ENCODE peak calls at places on chromosomes 11 and 22, in nine cellular contexts. B is adipocyte, Y is neural progenitor cell, H is HepG2, P is fibroblast of lung, T is transverse colon, A is foreskin fibroblast, R is cardiac muscle cell, Z is aorta. N is an unnamed sample.

GRCh38 chr11:132024587-132025295 is 654.3 kb downstream of the NTM start:
- DNase-seq in B (peak), Y (no peak), H (no peak), P (peak), T (no peak), A (peak), R (peak), Z (no peak), N (no peak)

GRCh38 chr11:30342736-30343166 is 19.8 kb downstream of the ARL14EP start:
- DNase-seq in B (no peak), Y (no peak), H (no peak), P (no peak), T (peak), A (no peak), R (no peak), Z (no peak), N (no peak)

GRCh38 chr11:20762112-20762511 is 92.7 kb downstream of the NELL1 start:
- DNase-seq in B (no peak), Y (peak), H (no peak), P (no peak), T (no peak), A (no peak), R (no peak), Z (no peak), N (no peak)

GRCh38 chr22:25134028-25134427 is 65.6 kb upstream of the CRYBB3 start:
- DNase-seq in B (no peak), Y (no peak), H (no peak), P (no peak), T (peak), A (no peak), R (no peak), Z (no peak), N (no peak)

GRCh38 chr11:111520565-111520964 is 6.0 kb downstream of the HOATZ start:
- DNase-seq in B (peak), Y (no peak), H (no peak), P (peak), T (no peak), A (no peak), R (peak), Z (no peak), N (no peak)

GRCh38 chr11:27309064-27309463 is 54.0 kb downstream of the CCDC34 start:
- DNase-seq in B (no peak), Y (no peak), H (no peak), P (no peak), T (no peak), A (no peak), R (peak), Z (no peak), N (no peak)

GRCh38 chr11:115698243-115698642 is 194.0 kb upstream of the CADM1 start:
- DNase-seq in B (no peak), Y (no peak), H (no peak), P (no peak), T (no peak), A (no peak), R (no peak), Z (no peak), N (no peak)

GRCh38 chr11:90332415-90332814 is 109.6 kb upstream of the CHORDC1 start:
- DNase-seq in B (no peak), Y (no peak), H (no peak), P (no peak), T (no peak), A (no peak), R (no peak), Z (no peak), N (no peak)

GRCh38 chr11:34028407-34028804 is 23.1 kb upstream of the CAPRIN1 start:
- DNase-seq in B (peak), Y (no peak), H (no peak), P (no peak), T (peak), A (peak), R (no peak), Z (peak), N (no peak)

GRCh38 chr11:10019906-10020682 is 273.9 kb downstream of the SBF2 start:
- DNase-seq in B (no peak), Y (no peak), H (peak), P (no peak), T (peak), A (no peak), R (no peak), Z (no peak), N (no peak)

GRCh38 chr11:2661173-2662023 is 38.4 kb downstream of the KCNQ1OT1 start:
- DNase-seq in B (no peak), Y (no peak), H (no peak), P (no peak), T (no peak), A (no peak), R (no peak), Z (no peak), N (no peak)

GRCh38 chr11:117528061-117528780 is 200.6 kb downstream of the CEP164 start:
- DNase-seq in B (no peak), Y (no peak), H (no peak), P (no peak), T (no peak), A (no peak), R (no peak), Z (no peak), N (no peak)

GRCh38 chr11:49208006-49208721 is at the start of gene FOLH1:
- DNase-seq in B (no peak), Y (no peak), H (no peak), P (peak), T (no peak), A (no peak), R (peak), Z (peak), N (peak)

GRCh38 chr11:113193894-113194293 is 120.5 kb upstream of the TTC12 start:
- DNase-seq in B (no peak), Y (no peak), H (no peak), P (peak), T (no peak), A (no peak), R (peak), Z (peak), N (no peak)

GRCh38 chr11:126355324-126355925 is at the start of gene ST3GAL4:
- DNase-seq in B (peak), Y (peak), H (peak), P (peak), T (peak), A (peak), R (peak), Z (peak), N (peak)

GRCh38 chr22:37279469-37279868 is 2.8 kb upstream of the CYTH4 start:
- DNase-seq in B (no peak), Y (peak), H (no peak), P (no peak), T (no peak), A (no peak), R (no peak), Z (no peak), N (no peak)

GRCh38 chr22:39534092-39534506 is 1.6 kb upstream of the RPS19BP1 start:
- DNase-seq in B (no peak), Y (no peak), H (peak), P (no peak), T (no peak), A (no peak), R (no peak), Z (no peak), N (no peak)

GRCh38 chr11:84437129-84438123 is 1151.3 kb upstream of the CCDC90B start:
- DNase-seq in B (no peak), Y (peak), H (peak), P (no peak), T (peak), A (no peak), R (no peak), Z (no peak), N (peak)

GRCh38 chr11:112498701-112499100 is 238.0 kb upstream of the PLET1 start:
- DNase-seq in B (no peak), Y (no peak), H (no peak), P (no peak), T (no peak), A (no peak), R (no peak), Z (no peak), N (no peak)

GRCh38 chr11:64607381-64608259 is 16.6 kb downstream of the SLC22A12 start:
- DNase-seq in B (no peak), Y (peak), H (no peak), P (peak), T (no peak), A (peak), R (peak), Z (no peak), N (peak)

GRCh38 chr11:45259607-45260006 is 26.5 kb downstream of the SYT13 start:
- DNase-seq in B (no peak), Y (no peak), H (peak), P (no peak), T (peak), A (peak), R (no peak), Z (peak), N (peak)

GRCh38 chr11:125724125-125724524 is 22.0 kb upstream of the PATE1 start:
- DNase-seq in B (peak), Y (peak), H (peak), P (peak), T (no peak), A (no peak), R (peak), Z (no peak), N (no peak)

GRCh38 chr11:118997627-118998387 is at the start of gene CENATAC:
- DNase-seq in B (peak), Y (peak), H (peak), P (peak), T (peak), A (peak), R (peak), Z (peak), N (peak)

GRCh38 chr11:118996926-118997626 is 862 bp upstream of the CENATAC start:
- DNase-seq in B (peak), Y (peak), H (peak), P (no peak), T (no peak), A (no peak), R (peak), Z (no peak), N (no peak)

GRCh38 chr11:118998388-118998717 is 415 bp downstream of the CENATAC start:
- DNase-seq in B (no peak), Y (no peak), H (no peak), P (no peak), T (peak), A (no peak), R (no peak), Z (no peak), N (no peak)

GRCh38 chr11:119000906-119001305 is 3.0 kb downstream of the CENATAC start:
- DNase-seq in B (peak), Y (no peak), H (no peak), P (no peak), T (no peak), A (peak), R (no peak), Z (no peak), N (no peak)

DNA sequence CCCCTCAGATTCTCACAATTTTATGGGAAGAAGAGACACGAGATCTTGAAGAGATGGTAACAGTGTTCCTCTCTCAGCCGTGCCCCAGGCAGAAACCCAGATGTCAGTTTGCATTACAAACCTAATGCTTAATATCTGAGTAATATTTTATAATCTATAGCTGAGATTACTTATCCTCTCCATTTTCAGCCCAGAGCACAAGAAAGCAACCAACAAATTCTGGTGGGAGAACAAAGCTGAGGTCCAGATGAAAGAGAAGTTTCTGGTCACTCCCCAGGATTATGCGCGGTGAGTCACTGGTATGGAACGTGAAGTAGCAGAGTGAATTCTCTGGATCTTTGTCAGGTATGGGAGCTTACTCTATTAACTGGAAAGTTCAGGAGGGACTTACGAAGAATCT is 884 bp downstream of the CENATAC start:
- DNase-seq in B (peak), Y (peak), H (peak), P (peak), T (no peak), A (peak), R (peak), Z (no peak), N (no peak)
- H3K4me3 ChIP-seq in B (peak), Y (peak), H (peak), P (peak), T (no peak), A (peak), R (peak), Z (peak), N (peak)

GRCh38 chr11:104965735-104966134 is 2.6 kb downstream of the CASP4 start:
- DNase-seq in B (no peak), Y (no peak), H (no peak), P (no peak), T (no peak), A (no peak), R (no peak), Z (no peak), N (no peak)

GRCh38 chr11:104968365-104968855 is at the start of gene CASP4:
- DNase-seq in B (peak), Y (no peak), H (peak), P (peak), T (peak), A (peak), R (peak), Z (no peak), N (no peak)

GRCh38 chr11:104968856-104969776 is 742 bp upstream of the CASP4 start:
- DNase-seq in B (peak), Y (peak), H (peak), P (peak), T (peak), A (no peak), R (peak), Z (peak), N (no peak)

GRCh38 chr11:104970756-104971155 is 2.4 kb upstream of the CASP4 start:
- DNase-seq in B (no peak), Y (no peak), H (no peak), P (no peak), T (no peak), A (no peak), R (no peak), Z (no peak), N (no peak)

DNA sequence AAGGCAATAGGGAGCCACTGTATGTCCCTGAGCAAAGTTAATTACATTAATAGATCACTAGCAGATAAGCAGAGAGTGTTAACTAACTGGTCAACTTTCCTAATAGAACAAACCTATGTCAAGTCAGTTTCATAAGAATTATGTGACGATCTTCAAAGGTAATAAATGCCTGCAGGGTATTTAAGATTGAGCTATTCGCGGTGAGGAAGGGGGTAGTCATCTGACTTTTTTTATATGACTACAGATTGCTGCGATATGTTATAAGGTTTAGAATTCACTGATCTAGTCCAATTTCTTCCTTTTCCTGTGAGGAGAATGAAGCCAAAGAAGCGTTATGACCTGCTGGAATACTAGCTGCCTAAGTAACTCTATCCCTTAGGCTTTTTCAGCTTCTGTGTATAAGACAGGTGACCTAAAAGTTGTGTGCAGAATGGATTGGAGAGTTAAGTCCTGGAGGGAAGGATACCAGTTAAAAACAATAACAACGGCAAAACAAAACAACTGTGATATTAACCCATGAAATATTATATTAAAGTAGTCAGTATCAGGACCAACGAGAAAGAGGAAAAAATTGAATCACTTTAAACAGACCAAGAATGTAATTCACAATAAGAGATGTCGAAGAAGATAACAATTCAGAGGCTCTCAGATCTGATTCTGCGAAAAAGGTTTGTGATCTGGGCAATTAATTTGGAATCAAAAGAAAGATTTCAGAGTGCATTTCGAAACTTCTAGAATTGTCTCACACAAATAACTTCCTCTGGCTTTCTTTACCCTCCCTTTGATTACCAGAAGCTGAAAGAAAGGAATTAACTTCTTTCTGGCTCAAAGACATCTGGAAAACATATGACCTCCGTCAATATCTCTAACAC is 645 bp downstream of the CASP4 start:
- DNase-seq in B (peak), Y (no peak), H (no peak), P (peak), T (no peak), A (no peak), R (peak), Z (no peak), N (no peak)
- H3K4me3 ChIP-seq in B (peak), Y (no peak), H (peak), P (peak), T (peak), A (peak), R (no peak), Z (peak), N (peak)

GRCh38 chr11:73186886-73187285 is 31.2 kb upstream of the P2RY2 start:
- DNase-seq in B (no peak), Y (no peak), H (no peak), P (no peak), T (no peak), A (no peak), R (no peak), Z (peak), N (no peak)

GRCh38 chr11:73185680-73186293 is 32.3 kb upstream of the P2RY2 start:
- DNase-seq in B (peak), Y (no peak), H (no peak), P (peak), T (no peak), A (peak), R (peak), Z (peak), N (no peak)

GRCh38 chr11:73187854-73188253 is 30.2 kb upstream of the P2RY2 start:
- DNase-seq in B (no peak), Y (no peak), H (no peak), P (no peak), T (no peak), A (no peak), R (no peak), Z (no peak), N (no peak)

GRCh38 chr11:73184953-73185671 is 33.0 kb upstream of the P2RY2 start:
- DNase-seq in B (peak), Y (peak), H (peak), P (peak), T (peak), A (peak), R (peak), Z (peak), N (no peak)

GRCh38 chr11:73186294-73186850 is 31.7 kb upstream of the P2RY2 start:
- DNase-seq in B (no peak), Y (no peak), H (no peak), P (no peak), T (no peak), A (no peak), R (no peak), Z (peak), N (no peak)
- H3K4me3 ChIP-seq in B (no peak), Y (no peak), H (no peak), P (no peak), T (no peak), A (no peak), R (no peak), Z (no peak), N (no peak)

DNA sequence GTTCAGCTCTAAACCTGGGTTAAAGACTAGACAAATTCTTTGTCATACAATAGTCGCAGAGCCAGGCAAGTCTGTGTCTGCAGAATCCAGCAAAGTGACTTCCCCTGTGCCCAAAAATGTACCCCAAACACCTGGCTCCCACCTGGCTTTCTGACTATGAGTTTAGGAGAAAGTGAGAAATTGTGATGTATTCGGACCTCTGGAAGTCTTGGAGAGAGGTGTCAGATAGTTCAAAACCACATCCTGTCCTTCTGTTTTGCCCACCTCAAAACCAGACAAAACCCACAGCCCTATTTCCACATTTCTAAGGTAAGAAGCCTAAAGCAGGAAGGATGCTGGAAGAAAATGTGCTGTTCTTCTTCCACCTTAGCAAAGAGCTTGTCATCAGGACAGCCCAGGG is 63.8 kb upstream of the CLMP start:
- DNase-seq in B (no peak), Y (no peak), H (no peak), P (no peak), T (no peak), A (no peak), R (no peak), Z (no peak), N (no peak)
- H3K4me3 ChIP-seq in B (no peak), Y (no peak), H (no peak), P (no peak), T (no peak), A (no peak), R (no peak), Z (no peak), N (no peak)

DNA sequence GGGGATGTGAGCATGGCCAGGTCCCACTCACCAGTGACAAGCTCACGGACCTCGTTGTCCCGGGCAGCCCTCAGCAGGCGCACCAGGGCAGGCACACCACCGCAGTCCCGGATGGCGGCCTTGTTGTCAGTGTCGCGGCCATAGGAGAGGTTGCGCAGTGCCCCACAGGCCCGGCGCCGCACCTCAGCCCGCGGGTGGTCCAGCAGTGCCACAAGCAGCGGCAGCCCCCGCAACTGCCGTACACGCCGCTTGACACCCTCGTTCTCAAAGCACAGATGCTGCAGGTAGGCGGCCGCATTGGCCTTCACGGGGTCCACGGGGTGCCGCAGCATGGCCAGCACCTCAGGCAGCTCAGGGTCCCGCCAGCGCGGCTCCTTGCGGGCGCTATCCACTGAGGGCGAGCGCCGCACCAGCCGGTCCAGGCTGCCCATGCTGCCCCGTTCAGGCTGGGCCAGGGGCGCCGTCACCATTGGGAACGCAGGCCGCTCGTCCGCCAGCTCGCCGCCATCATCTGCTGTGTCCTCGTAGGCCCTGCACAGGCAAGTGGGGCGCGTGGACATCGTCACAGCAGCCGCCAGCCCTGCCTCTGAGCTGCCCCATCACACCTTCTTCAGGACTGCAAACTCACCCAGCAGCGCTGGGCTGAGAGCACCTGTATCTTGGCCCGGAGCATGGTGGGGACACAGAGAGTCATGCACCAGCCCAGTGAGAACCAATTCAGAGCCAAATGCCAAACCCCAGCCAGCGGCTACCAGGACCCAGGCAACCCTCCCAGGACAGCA is 36.7 kb downstream of the ARVCF start:
- DNase-seq in B (no peak), Y (no peak), H (no peak), P (no peak), T (no peak), A (no peak), R (no peak), Z (no peak), N (no peak)
- H3K4me3 ChIP-seq in B (no peak), Y (no peak), H (no peak), P (no peak), T (no peak), A (no peak), R (no peak), Z (no peak), N (no peak)

GRCh38 chr11:8983552-8983951 is 19.3 kb upstream of the TMEM9B start:
- DNase-seq in B (no peak), Y (no peak), H (no peak), P (no peak), T (no peak), A (no peak), R (no peak), Z (no peak), N (no peak)
- H3K4me3 ChIP-seq in B (no peak), Y (no peak), H (no peak), P (no peak), T (no peak), A (no peak), R (no peak), Z (no peak), N (no peak)

GRCh38 chr22:35894937-35895708 is 133.5 kb downstream of the RBFOX2 start:
- DNase-seq in B (peak), Y (peak), H (no peak), P (peak), T (peak), A (peak), R (peak), Z (no peak), N (no peak)
- H3K4me3 ChIP-seq in B (peak), Y (no peak), H (no peak), P (no peak), T (no peak), A (peak), R (peak), Z (peak), N (peak)